ENCODE peak calls at places on chromosomes 16 and 17, in five cellular contexts. T is colonic mucosa, O is A673, X is lower leg skin, I is dorsolateral prefrontal cortex. M is an unnamed sample.

GRCh38 chr16:49311823-49312222 is 30.2 kb upstream of the CBLN1 start:
- DNase-seq in O (no peak), X (no peak), T (no peak), I (no peak), M (no peak)

GRCh38 chr16:65032397-65032796 is 89.5 kb downstream of the CDH11 start:
- DNase-seq in X (no peak), T (no peak), O (no peak), I (no peak), M (no peak)

GRCh38 chr17:69560987-69561441 is 146.5 kb downstream of the MAP2K6 start:
- DNase-seq in O (no peak), I (no peak), T (no peak), X (no peak), M (no peak)

GRCh38 chr16:86858501-86858900 is 280.2 kb downstream of the FOXL1 start:
- DNase-seq in O (no peak), I (no peak), X (no peak), T (no peak), M (no peak)

GRCh38 chr17:61624951-61625350 is 33.9 kb upstream of the NACA2 start:
- DNase-seq in X (no peak), T (no peak), I (no peak), O (no peak), M (no peak)

GRCh38 chr16:46830417-46830901 is 521 bp downstream of the C16orf87 start:
- DNase-seq in I (no peak), T (peak; percentile 54), X (peak; percentile 88), O (peak; percentile 41), M (peak; percentile 78)

GRCh38 chr17:68080411-68081150 is 45.0 kb downstream of the KPNA2 start:
- DNase-seq in T (no peak), X (no peak), O (no peak), I (no peak), M (no peak)

GRCh38 chr16:69417537-69418199 is 6.8 kb upstream of the CYB5B start:
- DNase-seq in O (no peak), T (no peak), X (no peak), I (no peak), M (peak; percentile 30)

GRCh38 chr16:2252806-2253148 is 1.4 kb upstream of the ECI1 start:
- DNase-seq in I (no peak), O (no peak), T (no peak), X (no peak), M (no peak)

GRCh38 chr16:63230383-63230782 is 1194.1 kb upstream of the CDH8 start:
- DNase-seq in T (peak; percentile 17), O (no peak), I (no peak), X (no peak), M (no peak)

GRCh38 chr16:59259074-59259963 is 525.2 kb upstream of the GOT2 start:
- DNase-seq in X (no peak), I (no peak), O (no peak), T (no peak), M (no peak)

GRCh38 chr16:64830653-64831052 is 291.2 kb downstream of the CDH11 start:
- DNase-seq in X (no peak), T (no peak), O (no peak), I (no peak), M (no peak)

GRCh38 chr16:50114357-50115129 is 38.6 kb upstream of the TENT4B start:
- DNase-seq in X (peak; percentile 39), I (no peak), O (no peak), T (no peak), M (no peak)

GRCh38 chr17:11986179-11986938 is 10.9 kb downstream of the ZNF18 start:
- DNase-seq in O (no peak), T (no peak), I (no peak), X (no peak), M (no peak)

GRCh38 chr17:1651559-1651844 is 1.8 kb upstream of the RILP start:
- DNase-seq in O (no peak), I (no peak), X (no peak), T (no peak), M (no peak)

GRCh38 chr16:1481906-1482835 is 6.6 kb downstream of the PTX4 start:
- DNase-seq in I (no peak), O (no peak), T (no peak), X (no peak), M (no peak)

GRCh38 chr17:64040201-64040600 is 19.8 kb upstream of the ICAM2 start:
- DNase-seq in O (no peak), X (no peak), T (peak; percentile 45), I (no peak), M (peak; percentile 55)

GRCh38 chr16:53434436-53435065 is at the start of gene RBL2:
- DNase-seq in I (peak; percentile 60), O (peak; percentile 68), X (peak; percentile 97), T (peak; percentile 86), M (peak; percentile 92)

GRCh38 chr17:273994-274832 is 78.4 kb downstream of the RPH3AL start:
- DNase-seq in O (no peak), X (peak; percentile 71), T (peak; percentile 12), I (no peak), M (peak; percentile 37)

GRCh38 chr16:84190731-84191388 is at the start of gene ADAD2:
- DNase-seq in X (no peak), I (no peak), O (peak; percentile 23), T (no peak), M (no peak)

GRCh38 chr17:74987418-74987908 is at the start of gene CDR2L:
- DNase-seq in T (peak; percentile 98), O (peak; percentile 95), X (peak; percentile 99), I (peak; percentile 99), M (peak; percentile 97)

GRCh38 chr17:74986206-74986576 is 1.2 kb upstream of the CDR2L start:
- DNase-seq in X (no peak), I (no peak), O (no peak), T (no peak), M (no peak)

GRCh38 chr17:74992223-74992622 is 4.8 kb downstream of the CDR2L start:
- DNase-seq in T (no peak), I (no peak), X (no peak), O (no peak), M (no peak)

GRCh38 chr17:74990581-74991105 is 3.2 kb downstream of the CDR2L start:
- DNase-seq in X (no peak), I (no peak), O (no peak), T (no peak), M (no peak)

GRCh38 chr17:74987909-74988711 is 678 bp downstream of the CDR2L start:
- DNase-seq in I (peak; percentile 69), O (peak; percentile 63), X (peak; percentile 97), T (peak; percentile 79), M (peak; percentile 75)
- H3K4me3 ChIP-seq in I (peak overlapping the region; percentile 87), O (peak overlapping the region; percentile 84), X (peak overlapping the region; percentile 76), T (peak overlapping the region; percentile 66), M (peak overlapping the region; percentile 28)

GRCh38 chr17:50148226-50149098 is 2.0 kb downstream of the PPP1R9B start:
- DNase-seq in T (peak; percentile 79), X (peak; percentile 93), I (no peak), O (peak; percentile 55), M (peak; percentile 71)

GRCh38 chr17:50147841-50148225 is 2.6 kb downstream of the PPP1R9B start:
- DNase-seq in X (no peak), O (no peak), T (no peak), I (no peak), M (no peak)

GRCh38 chr17:50146230-50146926 is 4.1 kb downstream of the PPP1R9B start:
- DNase-seq in T (no peak), I (no peak), O (no peak), X (no peak), M (no peak)

GRCh38 chr17:50145532-50146229 is 4.8 kb downstream of the PPP1R9B start:
- DNase-seq in T (no peak), X (no peak), O (no peak), I (no peak), M (no peak)

DNA sequence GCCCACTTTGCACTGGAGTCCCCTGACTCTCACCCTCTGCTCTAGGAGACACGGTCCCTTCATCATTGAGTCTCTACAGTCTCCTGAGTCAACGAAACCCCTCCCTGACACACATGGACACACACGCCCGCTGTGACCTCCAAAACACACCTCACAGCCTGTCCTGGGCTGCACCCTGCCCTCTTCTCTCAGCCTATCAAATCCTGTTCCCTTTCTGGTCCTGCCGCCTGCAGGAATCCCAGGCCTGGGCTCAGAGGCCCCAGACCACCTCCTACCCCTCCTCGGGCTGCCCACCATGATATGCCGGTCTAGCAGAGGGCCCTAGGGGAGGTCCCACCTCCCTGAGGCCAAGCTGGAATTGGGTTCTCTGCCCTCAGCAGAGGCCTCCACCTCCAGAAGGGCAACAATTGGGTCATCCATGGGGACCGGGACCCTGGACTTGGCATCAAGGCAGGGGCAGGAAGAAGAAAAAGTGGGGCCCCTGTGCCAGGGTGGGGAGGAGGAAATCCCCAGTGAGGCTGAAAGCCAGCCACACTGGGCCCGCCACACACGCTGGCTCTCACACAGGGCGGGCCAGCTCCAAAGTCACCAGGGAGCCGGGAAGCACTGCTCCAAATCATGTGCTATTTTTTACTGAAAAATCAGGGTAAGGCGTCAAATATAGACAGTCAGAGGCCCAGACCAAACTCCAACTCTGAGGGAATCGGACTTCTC is 3.4 kb downstream of the PPP1R9B start:
- DNase-seq in X (no peak), T (no peak), I (no peak), O (no peak), M (peak; percentile 53)
- H3K4me3 ChIP-seq in X (no peak overlapping the region), T (peak overlapping the region; percentile 87), I (peak overlapping the region; percentile 85), O (peak overlapping the region; percentile 82), M (no peak overlapping the region)

DNA sequence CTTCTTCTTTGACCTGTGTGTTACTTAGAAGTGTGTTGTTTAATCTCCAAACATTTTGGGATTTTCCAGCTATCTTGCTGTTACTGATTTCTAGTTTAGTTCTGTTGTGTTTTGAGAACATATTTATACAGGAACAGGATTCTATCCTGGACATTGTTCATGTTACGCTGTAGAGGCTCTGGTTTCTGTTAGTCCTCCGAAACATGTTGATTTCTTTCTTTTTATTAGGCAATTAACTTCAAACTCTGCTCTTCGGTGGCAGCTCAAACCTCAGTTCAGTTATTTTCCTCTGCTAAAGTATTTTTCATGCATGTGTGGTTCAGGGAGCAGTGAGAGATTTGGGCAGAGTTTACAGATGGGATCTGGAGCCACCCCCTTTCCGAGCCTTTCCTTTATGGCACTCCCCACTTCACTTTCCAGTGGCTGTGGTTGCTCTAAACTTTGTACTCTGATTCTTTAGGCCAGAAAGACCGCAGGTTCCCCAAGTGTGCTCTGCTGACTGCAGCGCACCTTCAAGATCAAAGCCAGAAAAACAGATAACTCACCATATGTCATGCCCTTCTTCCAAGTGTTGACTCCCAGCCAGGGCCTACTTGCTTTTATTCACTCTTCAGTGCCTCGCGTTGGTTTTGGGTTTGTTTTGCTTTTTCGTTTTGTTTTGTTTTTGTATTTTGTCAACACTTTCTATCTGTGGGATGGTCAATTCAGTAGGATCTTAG is 77.6 kb upstream of the KSR1 start:
- DNase-seq in I (no peak), X (peak; percentile 32), T (no peak), O (no peak), M (no peak)
- H3K4me3 ChIP-seq in I (no peak overlapping the region), X (no peak overlapping the region), T (no peak overlapping the region), O (no peak overlapping the region), M (no peak overlapping the region)

DNA sequence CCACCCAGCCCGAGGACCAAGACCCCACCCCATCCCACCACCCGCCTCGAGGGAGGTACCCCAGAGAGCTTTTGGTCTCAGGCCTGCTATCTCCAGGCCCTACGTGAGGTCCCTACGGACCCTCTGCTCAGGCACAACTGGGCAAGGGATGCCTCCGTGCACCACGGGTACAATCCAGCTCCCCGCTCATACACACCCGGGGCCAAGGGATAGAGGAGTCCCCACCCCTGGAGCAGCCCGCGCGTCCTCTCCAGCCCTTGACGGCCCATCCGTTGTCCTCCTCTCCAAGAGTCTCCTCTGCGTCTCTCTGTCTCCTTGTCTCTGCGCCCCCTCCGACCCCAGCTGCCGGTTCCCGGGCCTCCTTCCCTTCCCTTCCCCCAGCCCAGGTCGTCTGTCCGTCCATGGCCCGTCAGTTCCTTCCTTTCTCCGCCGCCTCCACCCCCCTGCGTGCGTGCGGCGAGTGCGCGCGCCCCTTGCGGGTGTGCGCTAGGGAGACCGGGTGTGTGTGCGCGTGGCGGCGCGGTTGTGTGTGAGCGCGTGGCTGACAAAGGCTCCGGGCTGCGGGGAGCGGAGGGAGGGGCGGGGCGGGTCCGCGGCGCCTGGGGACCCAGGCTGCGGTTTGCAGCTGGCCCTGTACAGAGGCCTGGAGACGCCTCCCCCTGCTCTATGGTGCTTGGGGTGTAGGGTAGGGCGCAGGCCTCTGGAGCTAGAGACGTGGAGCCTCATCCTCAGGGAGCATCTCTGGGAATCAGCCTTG is 928 bp downstream of the SPNS2 start:
- DNase-seq in O (peak; percentile 18), I (peak; percentile 61), X (no peak), T (no peak), M (no peak)
- H3K4me3 ChIP-seq in O (peak overlapping the region; percentile 15), I (peak overlapping the region; percentile 67), X (no peak overlapping the region), T (peak overlapping the region; percentile 43), M (no peak overlapping the region)